ENCODE peak calls at places on chromosomes 3 and 15, in nine cellular contexts. One of them, this sample, is unnamed.

GRCh38 chr15:88031461-88031860 is 225.1 kb downstream of the NTRK3 start:
- DNase-seq in BE2C: no peak
- DNase-seq in uterus: no peak
- DNase-seq in fibroblast of lung: no peak
- DNase-seq in right cardiac atrium: no peak
- DNase-seq in cardiac muscle cell: no peak
- DNase-seq in CD8-positive, alpha-beta memory T cell: no peak
- DNase-seq in stomach: no peak
- DNase-seq in mammary epithelial cell: no peak
- DNase-seq in this sample: no peak

GRCh38 chr3:161674402-161674801 is 177.8 kb downstream of the OTOL1 start:
- DNase-seq in CD8-positive, alpha-beta memory T cell: no peak
- DNase-seq in BE2C: no peak
- DNase-seq in stomach: no peak
- DNase-seq in fibroblast of lung: no peak
- DNase-seq in cardiac muscle cell: no peak
- DNase-seq in right cardiac atrium: no peak
- DNase-seq in uterus: no peak
- DNase-seq in mammary epithelial cell: no peak
- DNase-seq in this sample: no peak

GRCh38 chr3:126356373-126357298 is 572 bp downstream of the KLF15 start:
- DNase-seq in fibroblast of lung: no peak
- DNase-seq in uterus: peak
- DNase-seq in cardiac muscle cell: peak
- DNase-seq in mammary epithelial cell: no peak
- DNase-seq in right cardiac atrium: peak
- DNase-seq in CD8-positive, alpha-beta memory T cell: peak
- DNase-seq in stomach: no peak
- DNase-seq in BE2C: peak
- DNase-seq in this sample: no peak

GRCh38 chr3:19455546-19455945 is 307.2 kb downstream of the KCNH8 start:
- DNase-seq in right cardiac atrium: no peak
- DNase-seq in CD8-positive, alpha-beta memory T cell: no peak
- DNase-seq in mammary epithelial cell: no peak
- DNase-seq in uterus: no peak
- DNase-seq in BE2C: no peak
- DNase-seq in stomach: no peak
- DNase-seq in fibroblast of lung: no peak
- DNase-seq in cardiac muscle cell: no peak
- DNase-seq in this sample: no peak

GRCh38 chr15:29636140-29636539 is 186.1 kb downstream of the TJP1 start:
- DNase-seq in cardiac muscle cell: no peak
- DNase-seq in uterus: no peak
- DNase-seq in CD8-positive, alpha-beta memory T cell: no peak
- DNase-seq in BE2C: no peak
- DNase-seq in mammary epithelial cell: no peak
- DNase-seq in fibroblast of lung: no peak
- DNase-seq in stomach: no peak
- DNase-seq in right cardiac atrium: no peak
- DNase-seq in this sample: no peak

GRCh38 chr3:193439423-193439822 is 60.9 kb upstream of the ATP13A5 start:
- DNase-seq in mammary epithelial cell: no peak
- DNase-seq in CD8-positive, alpha-beta memory T cell: no peak
- DNase-seq in right cardiac atrium: no peak
- DNase-seq in stomach: no peak
- DNase-seq in fibroblast of lung: no peak
- DNase-seq in cardiac muscle cell: no peak
- DNase-seq in uterus: no peak
- DNase-seq in BE2C: no peak
- DNase-seq in this sample: no peak

GRCh38 chr3:28718074-28718849 is 369.6 kb upstream of the AZI2 start:
- DNase-seq in right cardiac atrium: no peak
- DNase-seq in CD8-positive, alpha-beta memory T cell: no peak
- DNase-seq in BE2C: no peak
- DNase-seq in stomach: no peak
- DNase-seq in fibroblast of lung: peak
- DNase-seq in mammary epithelial cell: no peak
- DNase-seq in cardiac muscle cell: no peak
- DNase-seq in uterus: no peak
- DNase-seq in this sample: no peak

GRCh38 chr3:50388021-50388719 is 28.8 kb upstream of the TMEM115 start:
- DNase-seq in right cardiac atrium: no peak
- DNase-seq in cardiac muscle cell: no peak
- DNase-seq in BE2C: peak
- DNase-seq in mammary epithelial cell: no peak
- DNase-seq in stomach: no peak
- DNase-seq in CD8-positive, alpha-beta memory T cell: no peak
- DNase-seq in fibroblast of lung: no peak
- DNase-seq in uterus: no peak
- DNase-seq in this sample: no peak

GRCh38 chr3:78666458-78666800 is 1101.4 kb downstream of the ROBO1 start:
- DNase-seq in cardiac muscle cell: no peak
- DNase-seq in uterus: no peak
- DNase-seq in BE2C: no peak
- DNase-seq in right cardiac atrium: no peak
- DNase-seq in CD8-positive, alpha-beta memory T cell: no peak
- DNase-seq in stomach: no peak
- DNase-seq in mammary epithelial cell: peak
- DNase-seq in fibroblast of lung: peak
- DNase-seq in this sample: peak

GRCh38 chr3:124456506-124456905 is 273.7 kb upstream of the UMPS start:
- DNase-seq in uterus: no peak
- DNase-seq in mammary epithelial cell: no peak
- DNase-seq in right cardiac atrium: no peak
- DNase-seq in fibroblast of lung: no peak
- DNase-seq in stomach: no peak
- DNase-seq in cardiac muscle cell: no peak
- DNase-seq in CD8-positive, alpha-beta memory T cell: no peak
- DNase-seq in BE2C: no peak
- DNase-seq in this sample: no peak

GRCh38 chr3:29441020-29441324 is 160.1 kb downstream of the RBMS3 start:
- DNase-seq in mammary epithelial cell: no peak
- DNase-seq in uterus: no peak
- DNase-seq in CD8-positive, alpha-beta memory T cell: no peak
- DNase-seq in fibroblast of lung: no peak
- DNase-seq in right cardiac atrium: no peak
- DNase-seq in stomach: no peak
- DNase-seq in cardiac muscle cell: no peak
- DNase-seq in BE2C: no peak
- DNase-seq in this sample: no peak

GRCh38 chr3:185724761-185725160 is 100.1 kb downstream of the IGF2BP2 start:
- DNase-seq in CD8-positive, alpha-beta memory T cell: no peak
- DNase-seq in BE2C: no peak
- DNase-seq in mammary epithelial cell: no peak
- DNase-seq in stomach: no peak
- DNase-seq in cardiac muscle cell: peak
- DNase-seq in uterus: no peak
- DNase-seq in right cardiac atrium: no peak
- DNase-seq in fibroblast of lung: peak
- DNase-seq in this sample: no peak

GRCh38 chr15:52652984-52653383 is 26.2 kb downstream of the ATOSA start:
- DNase-seq in mammary epithelial cell: peak
- DNase-seq in BE2C: no peak
- DNase-seq in fibroblast of lung: peak
- DNase-seq in right cardiac atrium: no peak
- DNase-seq in uterus: no peak
- DNase-seq in cardiac muscle cell: peak
- DNase-seq in stomach: no peak
- DNase-seq in CD8-positive, alpha-beta memory T cell: no peak
- DNase-seq in this sample: peak

GRCh38 chr3:22377421-22377820 is 626.4 kb upstream of the ZNF385D start:
- DNase-seq in CD8-positive, alpha-beta memory T cell: no peak
- DNase-seq in mammary epithelial cell: peak
- DNase-seq in BE2C: no peak
- DNase-seq in fibroblast of lung: peak
- DNase-seq in cardiac muscle cell: peak
- DNase-seq in uterus: no peak
- DNase-seq in right cardiac atrium: no peak
- DNase-seq in stomach: no peak
- DNase-seq in this sample: peak

GRCh38 chr3:57597973-57598351 is 818 bp upstream of the ARF4 start:
- DNase-seq in uterus: no peak
- DNase-seq in mammary epithelial cell: no peak
- DNase-seq in CD8-positive, alpha-beta memory T cell: no peak
- DNase-seq in fibroblast of lung: peak
- DNase-seq in BE2C: no peak
- DNase-seq in stomach: peak
- DNase-seq in cardiac muscle cell: no peak
- DNase-seq in right cardiac atrium: peak
- DNase-seq in this sample: peak

GRCh38 chr3:142857056-142857455 is 31.8 kb downstream of the PCOLCE2 start:
- DNase-seq in BE2C: peak
- DNase-seq in stomach: peak
- DNase-seq in mammary epithelial cell: peak
- DNase-seq in uterus: no peak
- DNase-seq in fibroblast of lung: no peak
- DNase-seq in right cardiac atrium: peak
- DNase-seq in cardiac muscle cell: no peak
- DNase-seq in CD8-positive, alpha-beta memory T cell: no peak
- DNase-seq in this sample: no peak

GRCh38 chr15:77712438-77712837 is 79.7 kb upstream of the LINGO1 start:
- DNase-seq in cardiac muscle cell: no peak
- DNase-seq in mammary epithelial cell: no peak
- DNase-seq in stomach: no peak
- DNase-seq in CD8-positive, alpha-beta memory T cell: no peak
- DNase-seq in fibroblast of lung: no peak
- DNase-seq in uterus: no peak
- DNase-seq in BE2C: no peak
- DNase-seq in right cardiac atrium: no peak
- DNase-seq in this sample: no peak

DNA sequence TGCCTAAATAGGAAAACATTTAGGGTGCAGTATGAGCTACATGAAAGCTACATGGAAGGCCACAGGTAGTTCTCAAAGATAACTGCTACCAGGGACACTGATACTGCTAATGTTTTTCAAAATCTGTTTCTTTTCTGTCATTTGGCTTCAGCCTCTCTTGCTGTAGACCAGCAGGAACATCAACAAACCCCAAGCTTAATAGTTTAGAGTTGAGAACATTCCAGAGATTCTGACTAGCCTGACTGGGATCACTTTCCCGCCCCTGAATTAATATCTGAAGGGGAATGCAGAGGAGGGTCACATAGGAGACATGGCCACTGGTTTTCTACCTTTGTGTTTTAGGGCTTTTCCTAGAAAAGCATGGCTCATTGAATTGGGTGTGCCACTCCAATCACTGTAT is 16.9 kb upstream of the C3orf38 start:
- DNase-seq in right cardiac atrium: no peak
- DNase-seq in mammary epithelial cell: no peak
- DNase-seq in CD8-positive, alpha-beta memory T cell: no peak
- DNase-seq in fibroblast of lung: peak
- DNase-seq in stomach: no peak
- DNase-seq in cardiac muscle cell: no peak
- DNase-seq in BE2C: no peak
- DNase-seq in uterus: no peak
- DNase-seq in this sample: no peak
- H3K4me3 ChIP-seq in right cardiac atrium: no peak
- H3K4me3 ChIP-seq in mammary epithelial cell: no peak
- H3K4me3 ChIP-seq in CD8-positive, alpha-beta memory T cell: no peak
- H3K4me3 ChIP-seq in fibroblast of lung: no peak
- H3K4me3 ChIP-seq in stomach: no peak
- H3K4me3 ChIP-seq in cardiac muscle cell: no peak
- H3K4me3 ChIP-seq in BE2C: no peak
- H3K4me3 ChIP-seq in uterus: no peak
- H3K4me3 ChIP-seq in this sample: no peak

DNA sequence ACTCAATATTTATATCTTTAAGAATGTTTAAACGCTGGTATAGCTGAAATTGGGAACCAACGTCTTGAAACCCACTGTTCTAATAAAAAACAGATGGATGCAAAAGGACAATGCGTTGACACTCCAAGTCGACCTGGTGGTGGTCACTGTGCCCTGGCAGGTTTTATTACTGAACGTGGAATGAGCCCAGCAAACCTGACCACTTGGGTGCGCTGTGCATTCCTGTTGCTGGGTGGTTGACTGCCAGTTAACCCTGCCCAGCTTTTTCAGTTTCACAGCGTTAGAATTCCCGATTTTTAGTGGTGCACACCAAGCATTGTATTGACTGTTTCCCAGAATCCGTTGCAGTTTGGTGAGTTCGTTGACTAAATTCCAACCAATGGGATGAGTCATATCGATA is 384.4 kb downstream of the OCA2 start:
- DNase-seq in stomach: no peak
- DNase-seq in BE2C: no peak
- DNase-seq in uterus: no peak
- DNase-seq in cardiac muscle cell: no peak
- DNase-seq in right cardiac atrium: no peak
- DNase-seq in fibroblast of lung: no peak
- DNase-seq in mammary epithelial cell: no peak
- DNase-seq in CD8-positive, alpha-beta memory T cell: no peak
- DNase-seq in this sample: no peak
- H3K4me3 ChIP-seq in stomach: no peak
- H3K4me3 ChIP-seq in BE2C: no peak
- H3K4me3 ChIP-seq in uterus: no peak
- H3K4me3 ChIP-seq in cardiac muscle cell: no peak
- H3K4me3 ChIP-seq in right cardiac atrium: no peak
- H3K4me3 ChIP-seq in fibroblast of lung: no peak
- H3K4me3 ChIP-seq in mammary epithelial cell: no peak
- H3K4me3 ChIP-seq in CD8-positive, alpha-beta memory T cell: no peak
- H3K4me3 ChIP-seq in this sample: no peak

DNA sequence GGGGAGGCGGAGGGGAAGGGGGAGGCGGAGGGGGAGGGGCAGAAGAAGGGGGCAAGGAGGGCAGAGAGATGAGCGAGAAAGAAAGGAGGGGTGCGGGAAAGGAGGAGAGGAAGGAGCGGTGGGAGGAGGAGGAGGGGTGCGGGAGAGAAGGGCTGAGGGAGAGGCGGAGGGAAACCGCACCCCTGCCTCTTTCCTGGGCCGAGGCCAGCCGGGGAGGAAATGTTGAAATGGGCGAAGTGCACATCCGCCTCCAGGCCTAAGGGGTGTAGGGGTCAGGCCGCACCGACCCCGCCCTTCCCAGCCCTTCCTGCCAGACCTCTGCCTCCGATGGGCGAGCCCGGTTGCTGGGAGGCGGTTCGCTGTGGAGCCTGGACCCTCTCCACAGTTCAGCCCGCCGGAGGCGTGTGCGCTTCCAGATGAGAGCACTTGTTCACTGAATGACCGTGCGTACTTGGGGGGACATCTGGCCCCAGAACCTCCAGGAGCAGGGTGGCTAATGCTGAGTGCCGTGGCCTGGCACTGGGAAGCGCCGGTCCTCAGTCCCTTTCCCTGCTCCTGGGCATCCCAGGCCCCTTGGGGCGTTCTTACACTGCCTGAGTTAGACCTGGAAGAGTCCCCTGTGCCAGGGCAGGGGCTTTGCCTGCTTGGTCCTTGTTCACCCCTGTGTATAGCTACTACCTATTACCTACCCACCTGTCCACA is 110.3 kb upstream of the KLF13 start:
- DNase-seq in stomach: peak
- DNase-seq in BE2C: peak
- DNase-seq in uterus: peak
- DNase-seq in cardiac muscle cell: peak
- DNase-seq in right cardiac atrium: peak
- DNase-seq in CD8-positive, alpha-beta memory T cell: no peak
- DNase-seq in fibroblast of lung: peak
- DNase-seq in mammary epithelial cell: peak
- DNase-seq in this sample: no peak
- H3K4me3 ChIP-seq in stomach: peak
- H3K4me3 ChIP-seq in BE2C: peak
- H3K4me3 ChIP-seq in uterus: peak
- H3K4me3 ChIP-seq in cardiac muscle cell: peak
- H3K4me3 ChIP-seq in right cardiac atrium: peak
- H3K4me3 ChIP-seq in CD8-positive, alpha-beta memory T cell: no peak
- H3K4me3 ChIP-seq in fibroblast of lung: peak
- H3K4me3 ChIP-seq in mammary epithelial cell: peak
- H3K4me3 ChIP-seq in this sample: peak

GRCh38 chr3:138609898-138610266 is 1.3 kb downstream of the FAIM start:
- DNase-seq in cardiac muscle cell: no peak
- DNase-seq in fibroblast of lung: no peak
- DNase-seq in BE2C: no peak
- DNase-seq in mammary epithelial cell: no peak
- DNase-seq in uterus: no peak
- DNase-seq in CD8-positive, alpha-beta memory T cell: no peak
- DNase-seq in stomach: no peak
- DNase-seq in right cardiac atrium: no peak
- DNase-seq in this sample: no peak
- H3K4me3 ChIP-seq in cardiac muscle cell: peak
- H3K4me3 ChIP-seq in fibroblast of lung: peak
- H3K4me3 ChIP-seq in BE2C: peak
- H3K4me3 ChIP-seq in mammary epithelial cell: peak
- H3K4me3 ChIP-seq in uterus: peak
- H3K4me3 ChIP-seq in CD8-positive, alpha-beta memory T cell: no peak
- H3K4me3 ChIP-seq in stomach: peak
- H3K4me3 ChIP-seq in right cardiac atrium: peak
- H3K4me3 ChIP-seq in this sample: no peak